ENCODE peak calls at places on chromosomes 2 and 18, in ten cellular contexts. Y is endothelial cell; Z is WTC11; V is B cell; P is fibroblast of lung; S is CD8-positive, alpha-beta T cell; J is AG10803; W is A549; R is sigmoid colon; M is mammary epithelial cell. K is an unnamed sample.

GRCh38 chr2:39409697-39410389 is 27.2 kb downstream of the MAP4K3 start:
- DNase-seq in Y (no peak), Z (no peak), V (no peak), P (no peak), S (no peak), J (no peak), W (no peak), R (no peak), M (no peak), K (no peak)

GRCh38 chr2:112480540-112481049 is 1.4 kb upstream of the TTL start:
- DNase-seq in Y (no peak), Z (no peak), V (peak; percentile 69), P (no peak), S (no peak), J (no peak), W (peak; percentile 53), R (no peak), M (no peak), K (no peak)

GRCh38 chr2:226674123-226674522 is 125.5 kb downstream of the IRS1 start:
- DNase-seq in Y (no peak), Z (no peak), V (no peak), P (peak; percentile 54), S (no peak), J (no peak), W (no peak), R (no peak), M (no peak), K (peak; percentile 51)

GRCh38 chr2:205133544-205133943 is 548.8 kb upstream of the NRP2 start:
- DNase-seq in Y (no peak), Z (no peak), V (no peak), P (peak; percentile 26), S (no peak), J (peak; percentile 24), W (no peak), R (no peak), M (no peak), K (no peak)

GRCh38 chr2:109711230-109712125 is 82.6 kb upstream of the RGPD5 start:
- DNase-seq in Y (no peak), Z (no peak), V (no peak), P (no peak), S (no peak), J (no peak), W (no peak), R (peak; percentile 59), M (no peak), K (no peak)

GRCh38 chr2:38466849-38467767 is 90.0 kb upstream of the ATL2 start:
- DNase-seq in Y (no peak), Z (no peak), V (no peak), P (peak; percentile 39), S (no peak), J (no peak), W (no peak), R (peak; percentile 82), M (peak; percentile 11), K (peak; percentile 72)

GRCh38 chr18:9775172-9775571 is 67.1 kb downstream of the RAB31 start:
- DNase-seq in Y (no peak), Z (no peak), V (no peak), P (no peak), S (no peak), J (no peak), W (no peak), R (no peak), M (no peak), K (peak; percentile 73)

GRCh38 chr2:80363330-80363729 is 58.8 kb upstream of the LRRTM1 start:
- DNase-seq in Y (no peak), Z (no peak), V (no peak), P (no peak), S (no peak), J (no peak), W (no peak), R (no peak), M (no peak), K (no peak)

GRCh38 chr2:136874258-136874657 is 108.9 kb downstream of the THSD7B start:
- DNase-seq in Y (peak; percentile 24), Z (no peak), V (no peak), P (no peak), S (no peak), J (peak; percentile 11), W (peak; percentile 11), R (no peak), M (no peak), K (no peak)
- TF ChIP-seq CTCF in Y (peak; percentile 63), Z (no peak), V (no peak), P (no peak), S (no peak), J (peak; percentile 51), W (no peak), R (no peak), M (peak; percentile 54), K (no peak)

GRCh38 chr2:85651097-85651496 is 16.9 kb downstream of the SFTPB start:
- DNase-seq in Y (no peak), Z (no peak), V (no peak), P (no peak), S (no peak), J (no peak), W (no peak), R (no peak), M (no peak), K (no peak)

GRCh38 chr2:85648619-85649018 is 19.4 kb downstream of the SFTPB start:
- DNase-seq in Y (peak; percentile 49), Z (no peak), V (no peak), P (peak; percentile 80), S (no peak), J (peak; percentile 66), W (peak; percentile 72), R (no peak), M (no peak), K (peak; percentile 82)

GRCh38 chr2:85652056-85652455 is 15.9 kb downstream of the SFTPB start:
- DNase-seq in Y (no peak), Z (no peak), V (no peak), P (no peak), S (no peak), J (no peak), W (no peak), R (peak; percentile 35), M (no peak), K (no peak)

GRCh38 chr2:85649201-85650190 is 18.5 kb downstream of the SFTPB start:
- DNase-seq in Y (no peak), Z (no peak), V (no peak), P (peak; percentile 83), S (no peak), J (peak; percentile 80), W (peak; percentile 76), R (no peak), M (no peak), K (peak; percentile 94)

DNA sequence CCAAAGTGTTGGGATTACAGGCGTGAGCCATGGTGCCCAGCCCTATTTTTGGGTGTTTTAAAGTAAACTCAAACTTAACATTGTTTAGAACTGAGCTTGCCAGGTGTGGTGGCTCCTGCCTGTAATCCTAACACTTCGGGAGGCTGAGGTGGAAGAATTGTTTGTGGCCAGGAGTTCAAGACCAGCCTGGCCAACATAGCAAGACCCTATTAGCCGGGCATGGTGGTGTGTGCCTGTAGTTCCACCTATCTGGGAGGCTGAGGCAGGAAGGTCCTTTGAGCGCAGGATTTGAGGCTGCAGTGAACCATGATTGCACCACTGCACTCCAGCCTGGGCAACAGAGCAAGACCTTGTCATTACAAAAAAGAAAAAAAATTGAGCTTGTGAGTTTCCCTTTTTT is 17.5 kb downstream of the SFTPB start:
- DNase-seq in Y (no peak), Z (no peak), V (no peak), P (no peak), S (no peak), J (no peak), W (no peak), R (no peak), M (no peak), K (no peak)
- TF ChIP-seq CTCF in Y (no peak), Z (no peak), V (no peak), P (no peak), S (no peak), J (no peak), W (no peak), R (no peak), M (no peak), K (no peak)

GRCh38 chr2:71685941-71686611 is 232.7 kb downstream of the DYSF start:
- DNase-seq in Y (no peak), Z (no peak), V (no peak), P (no peak), S (no peak), J (no peak), W (no peak), R (peak; percentile 26), M (no peak), K (no peak)

GRCh38 chr2:71684226-71685072 is 231.1 kb downstream of the DYSF start:
- DNase-seq in Y (no peak), Z (no peak), V (no peak), P (no peak), S (no peak), J (no peak), W (no peak), R (peak; percentile 44), M (no peak), K (no peak)

GRCh38 chr2:71683666-71684065 is 230.3 kb downstream of the DYSF start:
- DNase-seq in Y (no peak), Z (no peak), V (no peak), P (no peak), S (no peak), J (no peak), W (no peak), R (no peak), M (no peak), K (no peak)

GRCh38 chr2:71686781-71687180 is 233.4 kb downstream of the DYSF start:
- DNase-seq in Y (no peak), Z (no peak), V (no peak), P (no peak), S (no peak), J (no peak), W (no peak), R (peak; percentile 19), M (no peak), K (no peak)

DNA sequence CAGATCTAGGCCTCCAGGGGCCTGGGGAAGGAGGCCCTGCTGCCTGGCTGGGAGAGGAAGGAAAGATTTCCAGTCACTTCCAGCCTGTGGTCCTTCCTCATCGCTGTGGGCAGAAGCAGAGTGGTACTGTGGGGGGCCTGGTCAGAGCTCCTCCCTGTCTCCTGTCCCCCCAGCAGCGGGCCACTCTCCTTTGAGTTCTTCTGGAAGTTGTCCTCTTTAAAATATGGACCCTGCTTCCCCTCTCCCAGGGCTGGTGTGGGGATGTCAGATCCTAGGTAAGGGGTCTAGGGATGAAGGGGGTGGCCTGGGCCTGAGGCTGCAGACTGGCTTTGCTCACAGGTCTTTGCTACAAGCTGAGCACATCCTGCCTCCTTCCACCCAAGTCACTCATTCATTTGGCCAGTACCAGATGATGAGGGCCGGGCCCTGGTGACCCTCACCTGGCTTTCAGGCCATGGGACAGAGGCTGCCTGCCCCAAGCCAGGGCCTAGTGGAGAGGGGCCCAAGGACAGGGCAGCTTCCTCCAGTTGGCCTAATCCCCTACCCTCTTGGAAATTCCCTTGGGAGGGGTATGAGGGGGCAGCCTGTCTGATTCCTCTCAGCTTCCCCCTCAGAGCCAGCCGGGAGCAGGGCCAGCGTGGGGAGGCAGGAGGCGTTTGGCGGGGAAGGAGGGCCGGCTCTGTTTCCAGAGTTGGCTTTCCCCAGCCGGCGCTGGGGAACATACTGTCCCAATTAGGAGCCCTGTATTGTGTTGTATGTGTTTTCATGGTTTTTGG is 231.9 kb downstream of the DYSF start:
- DNase-seq in Y (no peak), Z (no peak), V (no peak), P (no peak), S (no peak), J (no peak), W (no peak), R (peak; percentile 58), M (no peak), K (no peak)
- TF ChIP-seq CTCF in Y (no peak), Z (no peak), V (no peak), P (no peak), S (no peak), J (no peak), W (no peak), R (no peak), M (no peak), K (no peak)

DNA sequence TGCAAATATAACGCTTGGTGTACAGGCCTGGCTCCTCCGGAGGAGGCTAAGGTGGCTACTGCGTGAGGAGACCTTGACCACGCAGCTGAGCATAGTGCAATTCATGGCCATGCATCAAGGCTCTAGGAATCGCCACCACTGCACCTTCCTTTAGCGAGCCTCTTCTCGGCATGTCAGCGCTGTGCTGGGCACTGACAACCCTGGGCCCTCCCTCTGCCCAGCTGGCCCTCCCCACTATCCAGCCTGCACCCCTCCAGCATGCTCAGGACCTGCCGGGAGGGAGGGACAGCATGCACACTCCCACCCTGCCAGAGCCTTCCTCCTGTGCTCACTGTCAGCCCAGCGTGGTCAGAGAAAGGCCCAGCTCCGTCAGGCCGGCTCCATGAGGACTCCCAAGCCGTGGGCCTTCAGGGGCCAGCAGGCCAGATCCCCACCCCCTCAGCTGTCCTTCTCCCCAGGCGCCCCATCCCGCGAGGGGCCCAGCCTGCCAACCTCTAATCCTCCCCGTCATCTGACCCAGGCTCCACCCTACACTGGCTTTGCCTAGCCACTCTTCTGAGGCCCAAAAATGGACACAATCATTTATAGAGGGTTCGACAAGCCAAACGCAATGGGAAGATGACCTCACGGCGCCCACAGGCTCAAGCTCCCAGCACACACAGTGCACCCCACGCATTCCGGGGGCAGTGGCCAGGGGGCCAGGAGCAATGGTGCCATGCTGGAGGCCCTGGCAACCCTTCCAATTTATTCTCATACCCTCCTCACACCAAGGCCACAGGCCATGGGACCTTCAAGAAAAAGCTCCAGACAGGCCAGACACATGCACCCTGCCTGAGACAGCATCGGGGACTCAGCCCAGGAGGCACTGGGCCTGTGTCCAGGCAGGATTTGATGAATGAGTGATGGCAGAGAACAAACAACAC is 3.5 kb downstream of the BIN1 start:
- DNase-seq in Y (no peak), Z (peak; percentile 2), V (no peak), P (no peak), S (no peak), J (no peak), W (no peak), R (peak; percentile 61), M (no peak), K (no peak)
- TF ChIP-seq CTCF in Y (no peak), Z (no peak), V (no peak), P (no peak), S (no peak), J (no peak), W (no peak), R (no peak), M (no peak), K (no peak)